ENCODE peak calls at places on chromosomes 4 and X, in nine cellular contexts. U is Peyer's patch; B is SK-N-SH; M is CD8-positive, alpha-beta memory T cell; L is tibial nerve; F is heart right ventricle; I is heart left ventricle; R is lower lobe of right lung; O is small intestine. T is an unnamed sample.
A peak's percentile ranks its signal among the peaks of the same experiment; 100 is the strongest.

GRCh38 chr4:76897522-76898384 is at the start of gene SOWAHB:
- DNase-seq in U (no peak), B (peak; percentile 58), M (peak; percentile 52), L (no peak), F (no peak), I (no peak), R (peak; percentile 89), O (peak; percentile 95), T (peak; percentile 79)

GRCh38 chr4:28792917-28793597 is 1927.1 kb upstream of the PCDH7 start:
- DNase-seq in U (no peak), B (no peak), M (no peak), L (no peak), F (peak; percentile 71), I (peak; percentile 71), R (no peak), O (no peak), T (no peak)

GRCh38 chrX:19739683-19740082 is 147.7 kb downstream of the SH3KBP1 start:
- DNase-seq in U (no peak), B (peak; percentile 64), M (peak; percentile 57), L (peak; percentile 7), F (peak; percentile 49), I (peak; percentile 55), R (peak; percentile 47), O (peak; percentile 63), T (peak; percentile 79)

GRCh38 chr4:74228691-74229640 is 71.0 kb downstream of the MTHFD2L start:
- DNase-seq in U (peak; percentile 71), B (peak; percentile 30), M (peak; percentile 73), L (peak; percentile 67), F (peak; percentile 65), I (peak; percentile 46), R (peak; percentile 69), O (peak; percentile 70), T (peak; percentile 68)

GRCh38 chr4:4862665-4863482 is 3.4 kb downstream of the MSX1 start:
- DNase-seq in U (no peak), B (peak; percentile 43), M (no peak), L (no peak), F (no peak), I (no peak), R (no peak), O (no peak), T (no peak)

GRCh38 chrX:30530591-30530990 is 47.0 kb downstream of the TASL start:
- DNase-seq in U (no peak), B (no peak), M (no peak), L (no peak), F (no peak), I (no peak), R (no peak), O (no peak), T (no peak)

GRCh38 chr4:24024597-24024996 is 134.8 kb upstream of the PPARGC1A start:
- DNase-seq in U (no peak), B (no peak), M (no peak), L (no peak), F (no peak), I (no peak), R (no peak), O (no peak), T (no peak)

GRCh38 chr4:111652206-111652605 is 493.0 kb upstream of the FAM241A start:
- DNase-seq in U (no peak), B (no peak), M (no peak), L (no peak), F (no peak), I (no peak), R (no peak), O (no peak), T (no peak)

GRCh38 chr4:142817442-142817841 is 28.7 kb downstream of the INPP4B start:
- DNase-seq in U (no peak), B (no peak), M (no peak), L (peak; percentile 12), F (no peak), I (no peak), R (no peak), O (no peak), T (peak; percentile 60)

GRCh38 chr4:51844157-51845054 is 1.5 kb downstream of the DCUN1D4 start:
- DNase-seq in U (peak; percentile 93), B (peak; percentile 82), M (peak; percentile 88), L (peak; percentile 90), F (peak; percentile 94), I (peak; percentile 94), R (peak; percentile 96), O (peak; percentile 92), T (peak; percentile 98)

GRCh38 chr4:75963558-75963957 is 22.7 kb upstream of the NAAA start:
- DNase-seq in U (no peak), B (no peak), M (no peak), L (no peak), F (no peak), I (no peak), R (no peak), O (no peak), T (no peak)

GRCh38 chrX:133608406-133608805 is 193.1 kb upstream of the GPC4 start:
- DNase-seq in U (no peak), B (no peak), M (no peak), L (no peak), F (no peak), I (no peak), R (no peak), O (no peak), T (no peak)

GRCh38 chrX:44225667-44226066 is 117.8 kb downstream of the EFHC2 start:
- DNase-seq in U (no peak), B (no peak), M (no peak), L (no peak), F (no peak), I (no peak), R (no peak), O (peak; percentile 58), T (no peak)

GRCh38 chr4:145324161-145324560 is 143.8 kb upstream of the OTUD4 start:
- DNase-seq in U (no peak), B (no peak), M (no peak), L (no peak), F (no peak), I (no peak), R (no peak), O (no peak), T (no peak)

GRCh38 chr4:54173281-54173912 is 55.7 kb upstream of the PDGFRA start:
- DNase-seq in U (no peak), B (no peak), M (no peak), L (no peak), F (no peak), I (no peak), R (no peak), O (no peak), T (no peak)

GRCh38 chrX:154123241-154124219 is 20.5 kb upstream of the OPN1LW start:
- DNase-seq in U (peak; percentile 48), B (peak; percentile 67), M (no peak), L (peak; percentile 5), F (peak; percentile 22), I (no peak), R (peak; percentile 76), O (peak; percentile 39), T (no peak)

GRCh38 chr4:78611215-78611558 is 59.6 kb downstream of the ANXA3 start:
- DNase-seq in U (no peak), B (no peak), M (no peak), L (no peak), F (no peak), I (no peak), R (no peak), O (no peak), T (no peak)
- H3K4me1 ChIP-seq in U (no peaks in the 10 kb centered on the region), B (peaks cover 9% of the 10 kb centered on the region), M (peaks cover 32% of the 10 kb centered on the region), L (peaks cover 16% of the 10 kb centered on the region), F (no peaks in the 10 kb centered on the region), I (peaks cover 23% of the 10 kb centered on the region), R (peaks cover 10% of the 10 kb centered on the region), O (no peaks in the 10 kb centered on the region), T (no peaks in the 10 kb centered on the region)

GRCh38 chr4:139452000-139452399 is 1.9 kb upstream of the RAB33B start:
- DNase-seq in U (no peak), B (no peak), M (no peak), L (no peak), F (no peak), I (no peak), R (no peak), O (no peak), T (no peak)
- H3K27ac ChIP-seq in U (no peak overlapping the region), B (peak overlapping the region; percentile 88), M (no peak overlapping the region), L (no peak overlapping the region), F (no peak overlapping the region), I (no peak overlapping the region), R (no peak overlapping the region), O (no peak overlapping the region), T (no peak overlapping the region)

DNA sequence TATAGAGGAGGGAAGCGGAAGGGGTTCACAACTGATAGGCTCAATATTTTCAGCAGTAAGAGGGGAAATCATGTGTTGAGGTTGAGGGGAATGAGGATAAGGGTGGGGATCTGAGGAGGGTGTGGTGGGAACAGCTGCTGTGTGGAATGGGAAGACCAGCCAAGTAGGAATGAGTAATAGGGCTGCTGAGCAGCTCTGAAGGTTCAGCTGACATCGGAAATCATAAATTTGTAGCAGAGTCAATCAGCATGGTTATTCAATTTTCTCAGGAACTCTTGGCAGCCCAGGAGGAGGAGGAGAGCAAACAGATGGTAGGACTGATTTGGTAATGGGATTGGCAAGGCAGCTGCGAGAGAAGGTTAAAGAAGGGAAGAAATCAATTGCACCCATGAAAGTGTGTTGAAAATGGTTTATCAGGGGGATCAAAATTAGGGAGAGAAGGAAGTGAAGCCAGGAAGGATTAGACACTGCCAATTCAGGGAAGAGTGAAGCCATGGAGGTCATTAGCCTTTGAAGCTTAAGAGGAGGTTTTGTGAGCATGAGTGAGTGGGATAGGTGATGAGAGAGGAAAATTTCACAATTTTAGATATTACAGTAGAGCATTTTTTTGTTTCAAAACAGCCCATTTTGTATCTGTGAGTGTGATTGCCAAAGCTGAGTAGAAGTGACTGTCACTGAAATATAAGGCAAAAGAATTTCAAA is 82.6 kb downstream of the PCDH7 start:
- DNase-seq in U (no peak), B (no peak), M (no peak), L (no peak), F (no peak), I (no peak), R (no peak), O (no peak), T (no peak)
- H3K4me1 ChIP-seq in U (no peaks in the 10 kb centered on the region), B (peaks cover 3% of the 10 kb centered on the region), M (no peaks in the 10 kb centered on the region), L (no peaks in the 10 kb centered on the region), F (no peaks in the 10 kb centered on the region), I (no peaks in the 10 kb centered on the region), R (no peaks in the 10 kb centered on the region), O (no peaks in the 10 kb centered on the region), T (peaks cover 5% of the 10 kb centered on the region)

GRCh38 chr4:70667710-70668535 is 1.6 kb upstream of the JCHAIN start:
- DNase-seq in U (no peak), B (no peak), M (no peak), L (no peak), F (no peak), I (no peak), R (no peak), O (no peak), T (no peak)
- H3K27ac ChIP-seq in U (no peak overlapping the region), B (no peak overlapping the region), M (no peak overlapping the region), L (no peak overlapping the region), F (peak overlapping the region; percentile 44), I (no peak overlapping the region), R (no peak overlapping the region), O (no peak overlapping the region), T (no peak overlapping the region)

DNA sequence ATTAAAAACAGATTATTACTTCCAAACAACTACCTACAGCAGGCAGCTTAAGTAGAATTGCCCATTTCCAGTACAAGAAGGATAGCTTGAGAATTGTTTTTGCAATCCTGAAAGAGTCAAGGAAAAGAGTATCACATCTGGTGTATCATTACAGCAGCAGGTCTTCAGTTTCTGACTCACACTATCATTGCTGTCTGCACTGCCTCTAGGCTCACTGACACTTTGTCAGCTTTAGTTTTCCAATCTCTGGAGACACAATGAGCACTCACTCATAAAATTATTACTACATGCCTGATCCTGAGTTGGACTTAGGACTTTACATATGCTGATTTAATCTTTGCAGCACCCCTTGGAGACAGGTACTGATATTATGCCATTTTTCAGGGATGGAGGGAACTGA is 244.6 kb upstream of the BOD1L1 start:
- DNase-seq in U (no peak), B (no peak), M (no peak), L (no peak), F (no peak), I (no peak), R (no peak), O (peak; percentile 86), T (no peak)
- H3K4me1 ChIP-seq in U (peaks cover 6% of the 10 kb centered on the region), B (no peaks in the 10 kb centered on the region), M (no peaks in the 10 kb centered on the region), L (no peaks in the 10 kb centered on the region), F (no peaks in the 10 kb centered on the region), I (no peaks in the 10 kb centered on the region), R (no peaks in the 10 kb centered on the region), O (peaks cover 2% of the 10 kb centered on the region), T (no peaks in the 10 kb centered on the region)

T was measured in aorta.